ENCODE peak calls at places on chromosomes 3 and 15, in six cellular contexts. C is HCT116, J is lower lobe of right lung, T is body of pancreas, U is tibial artery, B is heart right ventricle. S is an unnamed sample. For H3K4me1, the result is how much of the 10 kb centered on the place peaks cover.

GRCh38 chr3:122305818-122306621 is 19.0 kb upstream of the CSTA start:
- DNase-seq in C (peak), J (no peak), T (peak), U (no peak), B (no peak), S (no peak)

GRCh38 chr3:129618186-129618820 is 11.8 kb upstream of the PLXND1 start:
- DNase-seq in C (no peak), J (no peak), T (no peak), U (no peak), B (peak), S (no peak)

GRCh38 chr3:195909645-195910498 is 1.5 kb upstream of the TNK2 start:
- DNase-seq in C (peak), J (peak), T (peak), U (peak), B (peak), S (peak)

GRCh38 chr3:59263152-59263551 is 213.3 kb upstream of the CFAP20DC start:
- DNase-seq in C (no peak), J (no peak), T (no peak), U (no peak), B (no peak), S (no peak)

GRCh38 chr15:92128788-92129187 is 264.9 kb upstream of the ST8SIA2 start:
- DNase-seq in C (no peak), J (no peak), T (no peak), U (no peak), B (no peak), S (no peak)

GRCh38 chr15:36911322-36911944 is 188.9 kb downstream of the MEIS2 start:
- DNase-seq in C (no peak), J (no peak), T (no peak), U (no peak), B (no peak), S (no peak)

GRCh38 chr3:143640774-143641173 is 207.5 kb downstream of the SLC9A9 start:
- DNase-seq in C (no peak), J (no peak), T (no peak), U (no peak), B (no peak), S (no peak)

GRCh38 chr3:22886394-22886793 is 316.7 kb upstream of the UBE2E2 start:
- DNase-seq in C (no peak), J (no peak), T (no peak), U (peak), B (peak), S (no peak)

GRCh38 chr3:142890592-142890991 is 1.7 kb upstream of the PCOLCE2 start:
- DNase-seq in C (no peak), J (no peak), T (no peak), U (no peak), B (no peak), S (no peak)

GRCh38 chr15:85406916-85407315 is 26.5 kb downstream of the AKAP13 start:
- DNase-seq in C (no peak), J (no peak), T (no peak), U (no peak), B (no peak), S (no peak)

GRCh38 chr3:160673188-160673587 is 3.8 kb upstream of the ARL14 start:
- DNase-seq in C (no peak), J (no peak), T (no peak), U (no peak), B (no peak), S (no peak)

GRCh38 chr15:90407871-90408317 is 19.9 kb downstream of the IQGAP1 start:
- DNase-seq in C (no peak), J (no peak), T (no peak), U (no peak), B (no peak), S (no peak)

GRCh38 chr3:76735153-76735552 is 304.7 kb upstream of the ROBO2 start:
- DNase-seq in C (no peak), J (no peak), T (peak), U (no peak), B (no peak), S (no peak)

GRCh38 chr3:34843479-34843870 is 795.9 kb upstream of the ARPP21 start:
- DNase-seq in C (no peak), J (no peak), T (no peak), U (no peak), B (no peak), S (no peak)

DNA sequence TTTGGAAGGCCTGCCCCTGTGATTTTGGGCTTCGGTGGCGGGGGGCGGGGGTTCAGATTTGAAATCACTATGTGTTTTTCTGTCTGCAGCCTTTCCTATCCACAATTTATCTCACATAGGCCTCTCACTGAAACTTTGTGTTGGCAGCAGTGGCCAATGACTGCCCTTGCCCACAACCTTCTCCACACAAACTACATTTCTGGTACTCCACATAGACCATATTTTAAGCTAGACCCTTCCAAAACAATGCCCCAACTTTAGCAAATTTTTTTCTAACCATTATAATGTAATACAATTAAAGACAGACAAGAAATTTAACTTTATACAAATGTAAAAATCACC is 6.4 kb downstream of the ADAM10 start:
- DNase-seq in C (no peak), J (no peak), T (no peak), U (no peak), B (no peak), S (no peak)
- H3K4me1 ChIP-seq in C (under half), J (half or more), T (under half), U (under half), B (half or more), S (under half)

GRCh38 chr3:183473969-183474368 is 45.5 kb upstream of the MCF2L2 start:
- DNase-seq in C (no peak), J (no peak), T (no peak), U (no peak), B (no peak), S (no peak)
- TF ChIP-seq CTCF in C (no peak), J (no peak), T (no peak), U (no peak), B (no peak), S (no peak)

GRCh38 chr15:67769468-67770097 is 55.7 kb upstream of the SKOR1 start:
- DNase-seq in C (no peak), J (no peak), T (no peak), U (no peak), B (no peak), S (no peak)
- H3K4me1 ChIP-seq in C (under half), J (under half), T (under half), U (under half), B (under half), S (under half)

GRCh38 chr3:27108322-27108721 is 260.9 kb downstream of the NEK10 start:
- DNase-seq in C (no peak), J (no peak), T (no peak), U (no peak), B (no peak), S (no peak)

GRCh38 chr3:27110020-27110419 is 259.2 kb downstream of the NEK10 start:
- DNase-seq in C (no peak), J (no peak), T (no peak), U (no peak), B (no peak), S (no peak)

DNA sequence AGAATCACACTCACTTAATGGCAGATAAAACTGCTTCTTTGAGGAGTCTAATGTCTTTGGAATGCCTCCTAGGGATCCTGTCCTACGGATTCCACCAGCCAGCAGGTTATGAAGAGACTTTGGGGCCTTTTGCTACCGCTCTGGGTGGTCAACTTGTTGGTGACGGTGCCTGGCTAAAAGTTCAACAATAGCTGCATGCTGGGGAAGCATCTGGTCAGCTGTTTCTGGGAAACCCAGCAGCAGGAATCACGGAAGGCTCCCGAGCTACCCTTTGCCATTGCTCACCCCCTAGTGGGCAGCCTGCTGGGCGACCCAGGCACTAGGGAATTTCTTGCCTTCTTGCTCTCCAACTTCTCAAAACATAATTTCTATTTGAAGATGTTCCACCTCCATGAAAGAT is 263.3 kb downstream of the NEK10 start:
- DNase-seq in C (no peak), J (no peak), T (peak), U (no peak), B (no peak), S (no peak)
- TF ChIP-seq CTCF in C (peak), J (no peak), T (no peak), U (no peak), B (no peak), S (no peak)

DNA sequence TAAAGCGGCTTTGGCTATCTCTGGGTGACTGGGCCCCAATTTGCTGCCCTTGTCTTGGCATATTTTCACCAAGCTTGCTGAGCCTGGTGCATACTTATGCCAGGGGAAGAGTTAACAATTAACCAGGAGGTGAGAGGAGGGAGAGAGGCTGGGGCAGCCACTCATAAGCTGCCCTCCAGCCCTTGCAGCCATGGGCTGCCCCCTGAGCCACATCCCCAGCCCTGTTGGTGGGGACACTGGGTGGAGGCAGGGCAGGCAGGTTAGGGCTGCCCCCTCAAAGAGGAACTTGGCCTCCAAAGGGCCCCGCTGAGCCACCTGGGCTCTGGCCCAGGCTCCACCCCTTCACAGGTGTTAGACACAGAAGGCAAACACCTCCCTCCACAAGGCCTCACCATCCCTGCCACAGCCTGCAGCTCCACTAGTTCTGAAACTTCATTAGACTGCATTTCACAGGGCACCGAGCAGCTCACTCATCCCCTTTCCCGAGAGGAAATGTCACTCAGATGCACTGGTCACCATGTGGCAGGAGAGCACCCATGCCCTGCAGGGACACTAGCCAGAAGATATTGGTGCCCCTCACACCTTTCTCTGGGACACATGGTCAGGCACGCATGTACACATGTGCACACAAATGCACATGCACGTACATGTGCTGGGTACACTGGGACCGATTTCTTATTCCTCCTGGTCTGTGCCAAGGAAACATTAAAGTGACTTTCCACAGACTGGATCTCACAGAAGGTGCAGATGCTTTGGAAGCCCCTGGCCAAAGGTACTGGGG is 20.2 kb downstream of the AMOTL2 start:
- DNase-seq in C (no peak), J (no peak), T (peak), U (no peak), B (no peak), S (peak)
- H3K4me1 ChIP-seq in C (half or more), J (half or more), T (half or more), U (half or more), B (half or more), S (half or more)

GRCh38 chr3:123422457-123422856 is 26.4 kb downstream of the ADCY5 start:
- DNase-seq in C (no peak), J (no peak), T (no peak), U (no peak), B (no peak), S (no peak)

GRCh38 chr3:123421353-123422174 is 27.3 kb downstream of the ADCY5 start:
- DNase-seq in C (no peak), J (no peak), T (peak), U (no peak), B (peak), S (no peak)

GRCh38 chr3:123419156-123419849 is 29.6 kb downstream of the ADCY5 start:
- DNase-seq in C (no peak), J (no peak), T (no peak), U (no peak), B (no peak), S (no peak)

GRCh38 chr3:123420416-123420968 is 28.4 kb downstream of the ADCY5 start:
- DNase-seq in C (no peak), J (no peak), T (no peak), U (no peak), B (no peak), S (no peak)

DNA sequence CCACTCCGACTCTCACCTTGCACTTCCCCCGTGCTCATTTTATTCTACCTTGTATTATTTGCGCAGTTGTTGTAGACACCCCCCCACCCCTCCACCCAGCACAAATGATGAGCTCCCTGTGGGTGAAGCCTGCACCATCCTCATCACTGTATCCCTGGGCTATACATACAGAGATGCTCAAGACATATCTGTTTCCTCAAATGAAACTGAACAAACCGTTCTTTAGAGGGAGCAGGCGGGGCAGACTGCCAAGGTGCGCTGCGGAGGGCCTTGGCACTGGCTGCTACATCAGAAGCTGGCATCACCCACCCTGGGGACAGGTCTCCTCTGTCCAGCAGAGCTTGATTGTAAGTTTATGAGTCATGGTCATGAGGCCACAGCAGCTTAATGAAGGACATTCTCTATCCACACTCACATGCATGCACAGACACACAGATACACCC is 29.0 kb downstream of the ADCY5 start:
- DNase-seq in C (no peak), J (no peak), T (peak), U (peak), B (peak), S (no peak)
- TF ChIP-seq CTCF in C (no peak), J (no peak), T (no peak), U (no peak), B (no peak), S (no peak)

GRCh38 chr15:77696006-77696631 is 63.4 kb upstream of the LINGO1 start:
- DNase-seq in C (no peak), J (no peak), T (no peak), U (no peak), B (no peak), S (no peak)
- H3K4me1 ChIP-seq in C (under half), J (under half), T (under half), U (under half), B (under half), S (under half)

S was measured in RWPE2.